ENCODE peak calls at places on chromosomes 1 and 21, in eight cellular contexts. One of them, this sample, is unnamed.

GRCh38 chr1:82483146-82483545 is 682.4 kb downstream of the ADGRL2 start:
- DNase-seq in anterior cingulate cortex: no peak
- DNase-seq in kidney tubule cell: no peak
- DNase-seq in aorta: no peak
- DNase-seq in NCI-H345: no peak
- DNase-seq in psoas muscle: no peak
- DNase-seq in stimulated activated CD4-positive, alpha-beta T cell treated with anti-CD3 and anti-CD28 coated beads, TNF-alpha, amount 100 ng/mL, for 1 hour: no peak
- DNase-seq in NCI-H1105 treated with DMSO at 0.1 percent for 48 hours: no peak
- DNase-seq in this sample: no peak

GRCh38 chr1:99650773-99651437 is 5.0 kb downstream of the PALMD start:
- DNase-seq in anterior cingulate cortex: no peak
- DNase-seq in kidney tubule cell: peak; percentile 5
- DNase-seq in aorta: no peak
- DNase-seq in NCI-H345: no peak
- DNase-seq in psoas muscle: no peak
- DNase-seq in stimulated activated CD4-positive, alpha-beta T cell treated with anti-CD3 and anti-CD28 coated beads, TNF-alpha, amount 100 ng/mL, for 1 hour: no peak
- DNase-seq in NCI-H1105 treated with DMSO at 0.1 percent for 48 hours: no peak
- DNase-seq in this sample: peak; percentile 91

GRCh38 chr21:19541612-19542011 is 1138.0 kb upstream of the TMPRSS15 start:
- DNase-seq in anterior cingulate cortex: no peak
- DNase-seq in kidney tubule cell: no peak
- DNase-seq in aorta: no peak
- DNase-seq in NCI-H345: peak; percentile 28
- DNase-seq in psoas muscle: no peak
- DNase-seq in stimulated activated CD4-positive, alpha-beta T cell treated with anti-CD3 and anti-CD28 coated beads, TNF-alpha, amount 100 ng/mL, for 1 hour: no peak
- DNase-seq in NCI-H1105 treated with DMSO at 0.1 percent for 48 hours: no peak
- DNase-seq in this sample: no peak

GRCh38 chr1:9384751-9385245 is 92.1 kb downstream of the SPSB1 start:
- DNase-seq in anterior cingulate cortex: peak; percentile 57
- DNase-seq in kidney tubule cell: no peak
- DNase-seq in aorta: peak; percentile 83
- DNase-seq in NCI-H345: no peak
- DNase-seq in psoas muscle: peak; percentile 94
- DNase-seq in stimulated activated CD4-positive, alpha-beta T cell treated with anti-CD3 and anti-CD28 coated beads, TNF-alpha, amount 100 ng/mL, for 1 hour: no peak
- DNase-seq in NCI-H1105 treated with DMSO at 0.1 percent for 48 hours: no peak
- DNase-seq in this sample: no peak

GRCh38 chr21:14115646-14116045 is 95.1 kb downstream of the LIPI start:
- DNase-seq in anterior cingulate cortex: no peak
- DNase-seq in kidney tubule cell: no peak
- DNase-seq in aorta: no peak
- DNase-seq in NCI-H345: no peak
- DNase-seq in psoas muscle: no peak
- DNase-seq in stimulated activated CD4-positive, alpha-beta T cell treated with anti-CD3 and anti-CD28 coated beads, TNF-alpha, amount 100 ng/mL, for 1 hour: no peak
- DNase-seq in NCI-H1105 treated with DMSO at 0.1 percent for 48 hours: no peak
- DNase-seq in this sample: no peak

GRCh38 chr21:44555200-44555875 is 3.3 kb downstream of the KRTAP10-3 start:
- DNase-seq in anterior cingulate cortex: no peak
- DNase-seq in kidney tubule cell: no peak
- DNase-seq in aorta: no peak
- DNase-seq in NCI-H345: no peak
- DNase-seq in psoas muscle: no peak
- DNase-seq in stimulated activated CD4-positive, alpha-beta T cell treated with anti-CD3 and anti-CD28 coated beads, TNF-alpha, amount 100 ng/mL, for 1 hour: no peak
- DNase-seq in NCI-H1105 treated with DMSO at 0.1 percent for 48 hours: no peak
- DNase-seq in this sample: no peak

GRCh38 chr1:205232122-205232820 is 4.5 kb downstream of the TMCC2 start:
- DNase-seq in anterior cingulate cortex: no peak
- DNase-seq in kidney tubule cell: no peak
- DNase-seq in aorta: no peak
- DNase-seq in NCI-H345: no peak
- DNase-seq in psoas muscle: no peak
- DNase-seq in stimulated activated CD4-positive, alpha-beta T cell treated with anti-CD3 and anti-CD28 coated beads, TNF-alpha, amount 100 ng/mL, for 1 hour: no peak
- DNase-seq in NCI-H1105 treated with DMSO at 0.1 percent for 48 hours: no peak
- DNase-seq in this sample: no peak

GRCh38 chr1:79716481-79716880 is 710.0 kb upstream of the ADGRL4 start:
- DNase-seq in anterior cingulate cortex: no peak
- DNase-seq in kidney tubule cell: peak; percentile 81
- DNase-seq in aorta: no peak
- DNase-seq in NCI-H345: no peak
- DNase-seq in psoas muscle: no peak
- DNase-seq in stimulated activated CD4-positive, alpha-beta T cell treated with anti-CD3 and anti-CD28 coated beads, TNF-alpha, amount 100 ng/mL, for 1 hour: no peak
- DNase-seq in NCI-H1105 treated with DMSO at 0.1 percent for 48 hours: no peak
- DNase-seq in this sample: peak; percentile 26

GRCh38 chr21:26115346-26115745 is 55.2 kb downstream of the APP start:
- DNase-seq in anterior cingulate cortex: no peak
- DNase-seq in kidney tubule cell: peak; percentile 71
- DNase-seq in aorta: no peak
- DNase-seq in NCI-H345: peak; percentile 92
- DNase-seq in psoas muscle: no peak
- DNase-seq in stimulated activated CD4-positive, alpha-beta T cell treated with anti-CD3 and anti-CD28 coated beads, TNF-alpha, amount 100 ng/mL, for 1 hour: no peak
- DNase-seq in NCI-H1105 treated with DMSO at 0.1 percent for 48 hours: peak; percentile 97
- DNase-seq in this sample: no peak

GRCh38 chr1:51000160-51000559 is 30.1 kb downstream of the CDKN2C start:
- DNase-seq in anterior cingulate cortex: no peak
- DNase-seq in kidney tubule cell: no peak
- DNase-seq in aorta: no peak
- DNase-seq in NCI-H345: no peak
- DNase-seq in psoas muscle: no peak
- DNase-seq in stimulated activated CD4-positive, alpha-beta T cell treated with anti-CD3 and anti-CD28 coated beads, TNF-alpha, amount 100 ng/mL, for 1 hour: no peak
- DNase-seq in NCI-H1105 treated with DMSO at 0.1 percent for 48 hours: no peak
- DNase-seq in this sample: no peak

GRCh38 chr1:206591236-206591635 is 21.0 kb downstream of the EIF2D start:
- DNase-seq in anterior cingulate cortex: no peak
- DNase-seq in kidney tubule cell: no peak
- DNase-seq in aorta: no peak
- DNase-seq in NCI-H345: no peak
- DNase-seq in psoas muscle: no peak
- DNase-seq in stimulated activated CD4-positive, alpha-beta T cell treated with anti-CD3 and anti-CD28 coated beads, TNF-alpha, amount 100 ng/mL, for 1 hour: no peak
- DNase-seq in NCI-H1105 treated with DMSO at 0.1 percent for 48 hours: no peak
- DNase-seq in this sample: no peak

GRCh38 chr21:45306832-45307571 is 19.3 kb upstream of the POFUT2 start:
- DNase-seq in anterior cingulate cortex: peak; percentile 87
- DNase-seq in kidney tubule cell: peak; percentile 59
- DNase-seq in aorta: peak; percentile 92
- DNase-seq in NCI-H345: no peak
- DNase-seq in psoas muscle: peak; percentile 82
- DNase-seq in stimulated activated CD4-positive, alpha-beta T cell treated with anti-CD3 and anti-CD28 coated beads, TNF-alpha, amount 100 ng/mL, for 1 hour: no peak
- DNase-seq in NCI-H1105 treated with DMSO at 0.1 percent for 48 hours: no peak
- DNase-seq in this sample: no peak

GRCh38 chr1:54294846-54295245 is 94.9 kb downstream of the MRPL37 start:
- DNase-seq in anterior cingulate cortex: no peak
- DNase-seq in kidney tubule cell: no peak
- DNase-seq in aorta: no peak
- DNase-seq in NCI-H345: no peak
- DNase-seq in psoas muscle: no peak
- DNase-seq in stimulated activated CD4-positive, alpha-beta T cell treated with anti-CD3 and anti-CD28 coated beads, TNF-alpha, amount 100 ng/mL, for 1 hour: no peak
- DNase-seq in NCI-H1105 treated with DMSO at 0.1 percent for 48 hours: no peak
- DNase-seq in this sample: no peak

GRCh38 chr21:45324430-45325205 is 36.9 kb upstream of the POFUT2 start:
- DNase-seq in anterior cingulate cortex: no peak
- DNase-seq in kidney tubule cell: no peak
- DNase-seq in aorta: peak; percentile 74
- DNase-seq in NCI-H345: no peak
- DNase-seq in psoas muscle: peak; percentile 48
- DNase-seq in stimulated activated CD4-positive, alpha-beta T cell treated with anti-CD3 and anti-CD28 coated beads, TNF-alpha, amount 100 ng/mL, for 1 hour: no peak
- DNase-seq in NCI-H1105 treated with DMSO at 0.1 percent for 48 hours: no peak
- DNase-seq in this sample: no peak